ENCODE peak calls at places on chromosomes 16 and 17, in ten cellular contexts. L is tibial artery, Z is breast epithelium, G is glutamatergic neuron, H is heart right ventricle, S is adrenal gland, D is A549, B is bronchial epithelial cell, W is thyroid gland, J is cardiac fibroblast. M is an unnamed sample.

GRCh38 chr17:7465481-7466275 is 13.8 kb downstream of the ZBTB4 start:
- DNase-seq in L (no peak), Z (no peak), G (no peak), H (no peak), S (no peak), D (no peak), B (no peak), W (no peak), J (no peak), M (no peak)

GRCh38 chr17:55641559-55642160 is 81.0 kb downstream of the TMEM100 start:
- DNase-seq in L (peak; percentile 61), Z (peak; percentile 61), G (peak; percentile 73), H (peak; percentile 48), S (peak; percentile 88), D (peak; percentile 20), B (peak; percentile 53), W (peak; percentile 75), J (peak; percentile 87), M (peak; percentile 40)

GRCh38 chr17:62739666-62740065 is 68.4 kb downstream of the MARCHF10 start:
- DNase-seq in L (no peak), Z (no peak), G (no peak), H (no peak), S (no peak), D (no peak), B (no peak), W (no peak), J (no peak), M (no peak)

GRCh38 chr17:78706271-78706915 is 75.7 kb downstream of the CYTH1 start:
- DNase-seq in L (no peak), Z (no peak), G (no peak), H (no peak), S (peak; percentile 48), D (peak; percentile 73), B (peak; percentile 98), W (peak; percentile 66), J (no peak), M (no peak)

GRCh38 chr17:82658796-82659452 is 10.7 kb upstream of the WDR45B start:
- DNase-seq in L (peak; percentile 4), Z (no peak), G (no peak), H (no peak), S (no peak), D (no peak), B (no peak), W (no peak), J (no peak), M (no peak)

GRCh38 chr17:42751628-42752027 is 6.8 kb upstream of the EZH1 start:
- DNase-seq in L (no peak), Z (no peak), G (no peak), H (no peak), S (no peak), D (no peak), B (no peak), W (no peak), J (peak; percentile 66), M (no peak)

GRCh38 chr16:54654429-54654828 is 276.2 kb upstream of the IRX5 start:
- DNase-seq in L (no peak), Z (no peak), G (no peak), H (peak; percentile 17), S (no peak), D (no peak), B (no peak), W (no peak), J (no peak), M (no peak)

GRCh38 chr17:43846963-43847369 is at the start of gene CD300LG:
- DNase-seq in L (no peak), Z (no peak), G (no peak), H (peak; percentile 44), S (no peak), D (no peak), B (no peak), W (no peak), J (no peak), M (no peak)

GRCh38 chr17:42895185-42895555 is 5.4 kb upstream of the G6PC1 start:
- DNase-seq in L (peak; percentile 86), Z (no peak), G (no peak), H (peak; percentile 42), S (peak; percentile 69), D (peak; percentile 86), B (peak; percentile 85), W (peak; percentile 12), J (peak; percentile 91), M (no peak)

GRCh38 chr16:51818342-51818944 is 667.4 kb upstream of the SALL1 start:
- DNase-seq in L (no peak), Z (no peak), G (peak; percentile 82), H (no peak), S (peak; percentile 82), D (no peak), B (peak; percentile 48), W (peak; percentile 77), J (peak; percentile 65), M (peak; percentile 58)

GRCh38 chr17:61483778-61484116 is 31.5 kb downstream of the TBX4 start:
- DNase-seq in L (no peak), Z (no peak), G (no peak), H (no peak), S (no peak), D (no peak), B (no peak), W (no peak), J (no peak), M (no peak)

GRCh38 chr17:57993471-57994365 is 5.7 kb upstream of the VEZF1 start:
- DNase-seq in L (no peak), Z (no peak), G (no peak), H (no peak), S (no peak), D (no peak), B (no peak), W (peak; percentile 29), J (no peak), M (no peak)

GRCh38 chr16:23506606-23506994 is 3.7 kb downstream of the GGA2 start:
- DNase-seq in L (no peak), Z (no peak), G (no peak), H (no peak), S (no peak), D (no peak), B (no peak), W (no peak), J (no peak), M (no peak)

GRCh38 chr17:71361691-71362450 is 758.9 kb upstream of the SOX9 start:
- DNase-seq in L (no peak), Z (no peak), G (no peak), H (no peak), S (no peak), D (no peak), B (peak; percentile 69), W (no peak), J (peak; percentile 11), M (no peak)

GRCh38 chr17:16352838-16353701 is at the start of gene CENPV:
- DNase-seq in L (no peak), Z (no peak), G (peak; percentile 76), H (peak; percentile 34), S (peak; percentile 63), D (peak; percentile 91), B (no peak), W (peak; percentile 33), J (peak; percentile 46), M (peak; percentile 59)
- TF ChIP-seq CTCF in L (no peak), Z (no peak), G (no peak), H (no peak), S (no peak), D (peak; percentile 78), B (peak; percentile 3), W (peak; percentile 20), J (no peak), M (peak; percentile 32)

DNA sequence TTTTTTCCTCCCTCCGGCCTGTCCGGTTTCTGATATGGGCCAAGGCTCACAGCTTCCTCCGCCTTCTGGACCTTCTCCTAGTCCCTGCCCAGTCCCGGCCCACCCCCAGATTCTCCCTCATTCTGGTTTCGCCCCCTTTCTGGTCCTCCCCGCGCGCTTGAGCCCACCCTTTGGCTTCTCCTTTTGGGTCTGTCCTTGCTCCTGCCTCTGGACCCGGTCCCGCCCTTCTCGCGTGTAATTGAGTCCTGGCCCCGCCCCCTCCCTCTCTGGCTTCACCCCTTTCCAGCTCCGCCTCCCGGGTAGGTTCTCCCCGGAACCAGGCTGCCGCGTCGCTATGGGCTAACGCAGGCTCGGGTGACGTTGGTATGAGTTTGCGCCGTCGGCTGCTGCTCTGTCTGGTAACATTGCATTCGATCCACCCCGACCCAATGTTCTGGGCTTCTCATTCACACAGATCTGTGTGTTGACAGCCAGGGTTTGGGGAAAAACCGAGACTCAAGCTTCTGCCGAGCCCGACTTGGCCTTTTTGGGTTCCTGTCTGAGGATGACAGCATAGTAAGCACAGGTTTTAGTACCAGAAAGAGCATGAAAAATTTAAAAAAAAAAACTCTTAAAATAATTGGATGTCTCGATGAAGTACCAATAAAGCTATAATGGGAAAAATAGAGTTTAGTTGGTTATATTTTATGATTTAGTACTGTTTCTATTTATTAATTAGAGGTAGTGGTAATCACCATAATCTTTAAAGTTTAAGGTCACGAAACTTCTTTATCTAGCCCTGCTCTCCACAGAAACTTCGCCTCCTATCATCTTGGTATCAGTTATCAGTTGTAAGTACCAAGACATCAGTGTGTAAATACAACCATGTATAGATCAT is 14.8 kb upstream of the EEF2K start:
- DNase-seq in L (peak; percentile 100), Z (peak; percentile 99), G (peak; percentile 97), H (peak; percentile 99), S (peak; percentile 100), D (peak; percentile 91), B (peak; percentile 94), W (peak; percentile 99), J (peak; percentile 99), M (peak; percentile 87)
- TF ChIP-seq CTCF in L (no peak), Z (no peak), G (no peak), H (no peak), S (no peak), D (no peak), B (no peak), W (no peak), J (no peak), M (no peak)

GRCh38 chr16:58307583-58308312 is 12.9 kb upstream of the PRSS54 start:
- DNase-seq in L (no peak), Z (no peak), G (no peak), H (no peak), S (no peak), D (no peak), B (no peak), W (no peak), J (no peak), M (no peak)

GRCh38 chr16:58301052-58301451 is 6.2 kb upstream of the PRSS54 start:
- DNase-seq in L (no peak), Z (no peak), G (no peak), H (no peak), S (no peak), D (no peak), B (no peak), W (no peak), J (no peak), M (no peak)

DNA sequence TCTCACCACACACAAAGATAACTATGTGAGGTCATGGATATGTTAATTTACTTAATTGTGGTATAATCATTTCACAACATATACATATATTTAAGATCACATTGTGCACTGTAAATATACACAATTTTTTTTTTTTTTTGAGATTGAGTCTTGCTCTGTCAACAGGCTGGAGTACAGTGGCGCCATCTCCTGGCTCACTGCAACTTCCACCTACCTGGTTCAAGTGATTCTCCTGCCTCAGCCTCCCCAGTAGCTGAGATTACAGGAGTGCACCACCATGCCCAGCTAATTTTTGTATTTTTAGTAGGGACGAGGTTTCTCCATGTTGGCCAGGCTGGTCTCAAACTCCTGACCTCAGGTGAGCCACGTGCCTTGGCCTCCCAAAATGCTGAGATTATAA is 11.5 kb upstream of the PRSS54 start:
- DNase-seq in L (no peak), Z (no peak), G (no peak), H (no peak), S (peak; percentile 72), D (no peak), B (peak; percentile 64), W (peak; percentile 4), J (peak; percentile 58), M (peak; percentile 18)
- TF ChIP-seq CTCF in L (peak; percentile 12), Z (no peak), G (peak; percentile 37), H (peak; percentile 45), S (peak; percentile 51), D (peak; percentile 37), B (peak; percentile 62), W (no peak), J (peak; percentile 58), M (peak; percentile 61)

GRCh38 chr16:57343131-57343731 is 15.4 kb upstream of the CCL22 start:
- DNase-seq in L (no peak), Z (no peak), G (no peak), H (no peak), S (peak; percentile 30), D (no peak), B (no peak), W (no peak), J (no peak), M (no peak)
- TF ChIP-seq CTCF in L (no peak), Z (no peak), G (no peak), H (no peak), S (no peak), D (no peak), B (no peak), W (no peak), J (no peak), M (no peak)

M was measured in neural crest cell.